ENCODE peak calls at places on chromosomes 12 and 14, in four cellular contexts. One of them, this sample, is unnamed.

GRCh38 chr12:32253154-32253795 is 146.1 kb upstream of the FGD4 start:
- DNase-seq in K562: no peak
- DNase-seq in HepG2: no peak
- DNase-seq in H1: no peak
- DNase-seq in this sample: no peak

GRCh38 chr12:11904124-11904523 is 166.6 kb upstream of the BCL2L14 start:
- DNase-seq in H1: no peak
- DNase-seq in HepG2: no peak
- DNase-seq in K562: no peak
- DNase-seq in this sample: no peak

GRCh38 chr12:12387521-12387920 is 30.6 kb downstream of the BORCS5 start:
- DNase-seq in HepG2: no peak
- DNase-seq in H1: no peak
- DNase-seq in K562: no peak
- DNase-seq in this sample: no peak

GRCh38 chr14:72609205-72609916 is 284.5 kb downstream of the DPF3 start:
- DNase-seq in HepG2: no peak
- DNase-seq in K562: no peak
- DNase-seq in H1: peak
- DNase-seq in this sample: no peak

GRCh38 chr14:64671591-64671990 is 32.6 kb upstream of the PLEKHG3 start:
- DNase-seq in K562: peak
- DNase-seq in H1: no peak
- DNase-seq in HepG2: peak
- DNase-seq in this sample: no peak

GRCh38 chr12:66713984-66714383 is 35.1 kb upstream of the GRIP1 start:
- DNase-seq in HepG2: no peak
- DNase-seq in K562: no peak
- DNase-seq in H1: no peak
- DNase-seq in this sample: no peak

GRCh38 chr12:121773011-121773777 is 20.3 kb downstream of the RHOF start:
- DNase-seq in K562: peak
- DNase-seq in HepG2: peak
- DNase-seq in H1: peak
- DNase-seq in this sample: peak

GRCh38 chr12:11877869-11878780 is 192.6 kb upstream of the BCL2L14 start:
- DNase-seq in H1: no peak
- DNase-seq in HepG2: no peak
- DNase-seq in K562: no peak
- DNase-seq in this sample: no peak

GRCh38 chr12:51368640-51369517 is 22.3 kb downstream of the GALNT6 start:
- DNase-seq in K562: peak
- DNase-seq in H1: no peak
- DNase-seq in HepG2: no peak
- DNase-seq in this sample: peak

GRCh38 chr14:97688626-97689336 is 891.6 kb downstream of the VRK1 start:
- DNase-seq in HepG2: no peak
- DNase-seq in K562: no peak
- DNase-seq in H1: no peak
- DNase-seq in this sample: no peak

GRCh38 chr14:23398348-23398747 is 9.7 kb downstream of the MYH6 start:
- DNase-seq in K562: no peak
- DNase-seq in H1: no peak
- DNase-seq in HepG2: no peak
- DNase-seq in this sample: no peak

GRCh38 chr14:30058401-30058800 is 130.8 kb upstream of the PRKD1 start:
- DNase-seq in HepG2: no peak
- DNase-seq in H1: no peak
- DNase-seq in K562: no peak
- DNase-seq in this sample: no peak

GRCh38 chr12:55743967-55744931 is 1.3 kb downstream of the GDF11 start:
- DNase-seq in HepG2: no peak
- DNase-seq in H1: peak
- DNase-seq in K562: peak
- DNase-seq in this sample: no peak

GRCh38 chr12:57582440-57582839 is 8.6 kb upstream of the PIP4K2C start:
- DNase-seq in H1: no peak
- DNase-seq in HepG2: no peak
- DNase-seq in K562: no peak
- DNase-seq in this sample: no peak

GRCh38 chr12:15278816-15279658 is 43.3 kb upstream of the PTPRO start:
- DNase-seq in H1: no peak
- DNase-seq in K562: no peak
- DNase-seq in HepG2: no peak
- DNase-seq in this sample: no peak

GRCh38 chr12:29255061-29255460 is 106.0 kb downstream of the FAR2 start:
- DNase-seq in HepG2: no peak
- DNase-seq in H1: no peak
- DNase-seq in K562: no peak
- DNase-seq in this sample: no peak

GRCh38 chr12:90801776-90802175 is 153.2 kb downstream of the CCER1 start:
- DNase-seq in K562: no peak
- DNase-seq in H1: no peak
- DNase-seq in HepG2: no peak
- DNase-seq in this sample: no peak

GRCh38 chr12:1213205-1213604 is 222.2 kb downstream of the ERC1 start:
- DNase-seq in K562: no peak
- DNase-seq in HepG2: no peak
- DNase-seq in H1: no peak
- DNase-seq in this sample: no peak
- TF ChIP-seq ATF2 in K562: no peak
- TF ChIP-seq ATF2 in HepG2: no peak
- TF ChIP-seq ATF2 in H1: no peak
- TF ChIP-seq ATF2 in this sample: no peak

GRCh38 chr12:130041983-130042812 is 120.1 kb upstream of the FZD10 start:
- DNase-seq in K562: peak
- DNase-seq in H1: peak
- DNase-seq in HepG2: no peak
- DNase-seq in this sample: peak
- TF ChIP-seq MAX in K562: no peak
- TF ChIP-seq MAX in H1: no peak
- TF ChIP-seq MAX in HepG2: no peak
- TF ChIP-seq MAX in this sample: no peak

DNA sequence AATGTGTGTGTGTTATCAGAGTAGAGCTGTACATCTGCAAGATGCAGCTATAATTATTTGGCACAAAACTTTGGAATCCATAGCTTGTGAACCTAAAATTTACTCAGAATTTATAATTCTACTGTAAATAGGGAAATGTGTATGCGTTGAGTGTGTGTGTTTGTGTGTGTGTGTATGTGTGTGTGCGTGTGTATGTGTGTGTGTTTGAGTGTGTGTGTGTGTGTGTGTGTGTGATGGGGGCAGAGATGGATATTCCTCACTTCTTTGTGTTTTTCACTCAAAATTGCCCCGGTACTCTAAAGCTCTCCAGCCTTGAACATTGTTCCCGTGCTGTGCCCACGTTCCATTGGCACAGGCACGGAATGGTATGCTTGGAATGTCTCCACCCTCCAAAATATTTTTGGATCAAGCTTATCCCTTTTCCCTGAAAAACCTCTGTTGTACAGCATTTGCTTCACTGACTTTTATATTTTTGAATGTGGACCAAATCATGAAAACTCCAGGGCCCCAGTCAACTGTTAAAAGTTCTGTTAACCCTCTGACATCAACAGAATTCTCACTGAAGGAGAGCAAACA is 150.3 kb upstream of the BMP4 start:
- DNase-seq in H1: no peak
- DNase-seq in K562: no peak
- DNase-seq in HepG2: peak
- DNase-seq in this sample: no peak
- TF ChIP-seq JUN in H1: no peak
- TF ChIP-seq JUN in K562: no peak
- TF ChIP-seq JUN in HepG2: no peak
- TF ChIP-seq JUN in this sample: no peak

GRCh38 chr12:1553987-1554982 is 40.1 kb downstream of the FBXL14 start:
- DNase-seq in K562: no peak
- DNase-seq in H1: no peak
- DNase-seq in HepG2: no peak
- DNase-seq in this sample: no peak
- TF ChIP-seq ATF2 in K562: no peak
- TF ChIP-seq ATF2 in H1: no peak
- TF ChIP-seq ATF2 in HepG2: no peak
- TF ChIP-seq ATF2 in this sample: no peak

DNA sequence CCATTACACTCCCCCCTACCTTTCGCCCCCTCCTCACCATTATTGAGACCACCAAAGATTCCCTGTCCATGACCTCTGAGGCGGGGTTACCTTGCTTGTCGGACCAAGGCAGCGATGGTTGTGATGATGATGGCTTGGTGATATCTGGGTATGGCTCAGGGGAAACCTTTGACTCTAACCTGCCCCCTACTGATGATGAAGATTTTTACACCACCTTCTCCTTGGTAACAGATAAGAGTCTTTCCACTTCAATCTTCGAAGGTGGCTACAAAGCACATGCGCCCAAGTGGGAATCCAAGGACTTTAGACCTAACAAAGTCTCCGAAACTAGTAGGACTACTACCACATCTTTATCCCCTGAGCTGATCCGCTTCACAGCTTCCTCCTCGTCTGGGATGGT is 350.2 kb downstream of the DIO2 start:
- DNase-seq in H1: peak
- DNase-seq in K562: no peak
- DNase-seq in HepG2: no peak
- DNase-seq in this sample: no peak
- TF ChIP-seq MAX in H1: no peak
- TF ChIP-seq MAX in K562: no peak
- TF ChIP-seq MAX in HepG2: no peak
- TF ChIP-seq MAX in this sample: no peak

DNA sequence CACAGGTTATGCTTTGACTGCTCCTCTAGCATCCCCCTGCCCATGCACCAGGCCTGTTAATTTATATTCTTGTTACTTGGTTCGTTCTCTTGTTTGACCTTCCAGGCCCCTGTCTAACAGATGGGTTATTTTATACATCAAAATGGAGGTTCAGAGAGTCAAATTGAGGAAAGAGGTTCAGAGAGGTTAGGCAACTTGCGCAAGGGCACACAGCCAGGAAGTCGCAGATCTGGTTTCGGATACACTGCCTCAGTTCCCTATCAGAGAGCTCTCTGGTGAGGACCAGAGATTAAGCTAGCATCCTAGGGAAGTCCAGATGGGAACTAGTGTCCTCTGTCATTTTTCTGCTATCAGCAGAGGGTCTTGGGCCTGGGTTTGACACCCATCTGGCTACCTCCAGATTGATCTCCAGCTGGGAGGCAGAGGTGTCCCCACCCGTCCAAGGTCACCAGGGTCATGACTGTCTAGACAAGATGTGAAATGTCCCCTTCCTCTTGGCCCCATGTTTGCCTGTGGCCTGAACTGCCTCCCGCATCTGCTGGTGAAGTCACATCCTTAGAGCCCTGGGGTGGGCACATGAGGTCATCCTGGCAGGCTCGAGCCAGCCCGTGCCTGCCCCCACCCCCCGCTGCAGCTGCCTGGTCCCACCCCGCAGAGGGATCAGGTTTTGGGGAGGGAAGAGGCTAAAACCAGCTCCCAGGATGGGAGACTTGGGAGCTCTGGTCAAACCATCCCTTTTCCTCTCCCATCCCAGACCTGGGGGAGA is 84.3 kb upstream of the NCOR2 start:
- DNase-seq in K562: peak
- DNase-seq in HepG2: no peak
- DNase-seq in H1: no peak
- DNase-seq in this sample: no peak
- TF ChIP-seq JUN in K562: no peak
- TF ChIP-seq JUN in HepG2: no peak
- TF ChIP-seq JUN in H1: no peak
- TF ChIP-seq JUN in this sample: no peak

GRCh38 chr14:93305708-93306418 is 27.0 kb downstream of the BTBD7 start:
- DNase-seq in K562: no peak
- DNase-seq in HepG2: no peak
- DNase-seq in H1: no peak
- DNase-seq in this sample: no peak
- TF ChIP-seq ATF2 in K562: no peak
- TF ChIP-seq ATF2 in HepG2: no peak
- TF ChIP-seq ATF2 in H1: no peak
- TF ChIP-seq ATF2 in this sample: no peak